ENCODE peak calls at places on chromosomes 1 and 21, in nine cellular contexts. A, I, V, Q, C, F, G, B and X are unnamed samples.

GRCh38 chr1:20063861-20064292 is 6.1 kb upstream of the PLA2G5 start:
- DNase-seq in A (no peak), F (no peak), C (no peak), V (no peak), Q (no peak), I (no peak), G (no peak), B (no peak), X (no peak)

GRCh38 chr1:39173119-39173994 is 31.1 kb upstream of the MACF1 start:
- DNase-seq in B (no peak), F (no peak), I (no peak), A (no peak), G (no peak), V (no peak), C (no peak), Q (no peak), X (no peak)

GRCh38 chr1:6258675-6259074 is 2.2 kb downstream of the GPR153 start:
- DNase-seq in G (no peak), F (no peak), B (no peak), Q (no peak), C (no peak), I (no peak), A (no peak), V (no peak), X (no peak)

GRCh38 chr1:156143765-156144489 is 9.5 kb upstream of the SEMA4A start:
- DNase-seq in I (no peak), F (peak; percentile 62), A (no peak), C (no peak), Q (peak; percentile 12), B (no peak), V (no peak), G (no peak), X (no peak)

GRCh38 chr1:83026745-83027144 is 972.2 kb downstream of the TTLL7 start:
- DNase-seq in B (no peak), I (no peak), V (no peak), C (no peak), A (no peak), F (no peak), G (no peak), Q (no peak), X (no peak)

GRCh38 chr1:182444497-182444896 is 5.4 kb upstream of the RGSL1 start:
- DNase-seq in V (no peak), C (no peak), Q (no peak), G (no peak), I (no peak), B (no peak), A (no peak), F (no peak), X (no peak)

GRCh38 chr1:113868387-113869083 is 3.0 kb downstream of the PTPN22 start:
- DNase-seq in F (no peak), C (no peak), I (no peak), B (no peak), V (no peak), G (no peak), Q (no peak), A (no peak), X (no peak)

GRCh38 chr1:167221804-167222610 is 1.3 kb downstream of the POU2F1 start:
- DNase-seq in B (peak; percentile 54), G (peak; percentile 67), F (peak; percentile 53), A (peak; percentile 55), I (peak; percentile 46), Q (peak; percentile 69), C (peak; percentile 93), V (peak; percentile 87), X (peak; percentile 82)

DNA sequence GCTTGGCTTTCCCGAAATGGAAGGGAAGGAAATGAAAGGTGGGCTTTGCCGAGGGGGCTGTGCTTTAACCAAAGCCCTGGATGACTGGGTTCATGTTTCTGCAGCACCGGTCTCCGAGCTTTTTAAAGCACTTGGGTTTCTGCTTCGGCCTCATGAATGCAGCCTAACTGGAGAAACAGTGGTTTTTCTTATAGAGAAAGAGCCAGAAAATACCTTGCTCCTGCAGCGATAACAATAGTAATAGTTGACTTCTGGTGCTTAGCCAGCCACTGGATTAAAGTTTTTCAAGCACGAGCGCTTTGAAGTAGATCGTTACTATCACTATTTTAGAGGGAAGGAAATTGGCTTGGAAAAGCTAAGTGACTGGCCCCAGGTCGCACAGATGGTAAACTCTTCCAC is 500 bp upstream of the DOCK7 start:
- DNase-seq in I (no peak), A (no peak), C (no peak), V (no peak), B (no peak), G (no peak), Q (no peak), F (no peak), X (no peak)
- H3K4me3 ChIP-seq in I (peak overlapping the region; percentile 80), A (peak overlapping the region; percentile 94), C (peak overlapping the region; percentile 63), V (peak overlapping the region; percentile 74), B (peak overlapping the region; percentile 86), G (peak overlapping the region; percentile 98), Q (peak overlapping the region; percentile 72), F (peak overlapping the region; percentile 69), X (peak overlapping the region; percentile 79)

GRCh38 chr1:225427249-225428065 is at the start of gene LBR:
- DNase-seq in F (peak; percentile 42), G (no peak), C (peak; percentile 93), I (no peak), V (no peak), B (no peak), A (no peak), Q (no peak), X (peak; percentile 74)
- TF ChIP-seq POLR2A in F (no peak), G (no peak), C (no peak), I (no peak), V (no peak), B (no peak), A (no peak), Q (peak; percentile 46), X (peak; percentile 94)

GRCh38 chr21:39020751-39021474 is 162.3 kb downstream of the PSMG1 start:
- DNase-seq in I (no peak), B (no peak), C (peak; percentile 88), A (no peak), G (peak; percentile 36), Q (peak; percentile 50), V (peak; percentile 31), F (peak; percentile 46), X (peak; percentile 77)
- H3K4me1 ChIP-seq in I (peaks cover 40% of the 10 kb centered on the region), B (no peaks in the 10 kb centered on the region), C (peaks cover 42% of the 10 kb centered on the region), A (peaks cover 12% of the 10 kb centered on the region), G (peaks cover 14% of the 10 kb centered on the region), Q (peaks cover 20% of the 10 kb centered on the region), V (peaks cover 19% of the 10 kb centered on the region), F (peaks cover 4% of the 10 kb centered on the region), X (peaks cover 23% of the 10 kb centered on the region)

DNA sequence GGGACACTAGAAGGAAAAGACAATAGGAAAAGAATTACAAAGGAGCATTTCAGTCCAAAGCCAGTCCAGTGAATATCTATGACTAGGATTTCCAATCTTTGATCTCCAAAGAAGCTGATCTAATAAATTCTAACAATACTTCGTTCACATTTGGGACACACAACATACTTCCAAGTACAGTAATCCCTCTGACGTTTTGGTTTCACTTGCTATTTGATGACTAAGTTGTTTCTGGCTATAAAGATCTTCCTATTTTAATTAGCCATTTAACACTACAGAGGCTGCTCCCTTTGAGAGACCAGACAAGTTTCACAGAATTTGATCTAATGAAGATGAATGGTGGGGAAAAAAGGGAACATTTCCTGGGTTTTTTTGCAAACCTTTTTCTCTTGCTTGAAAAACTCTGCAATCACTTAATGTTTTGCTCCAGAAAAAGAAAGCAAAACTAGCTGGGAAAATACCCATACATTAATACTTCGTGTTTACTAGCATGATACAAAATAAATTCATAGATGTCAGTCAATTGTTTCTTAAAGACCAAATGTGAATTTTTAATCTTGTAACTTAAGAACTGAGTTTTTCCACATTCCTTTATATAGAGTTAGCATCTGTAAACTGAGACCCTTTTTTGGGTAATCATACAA is 27.9 kb upstream of the GLIS1 start:
- DNase-seq in Q (no peak), C (no peak), I (no peak), F (no peak), G (no peak), A (no peak), V (no peak), B (no peak), X (no peak)
- H3K4me3 ChIP-seq in Q (no peak overlapping the region), C (no peak overlapping the region), I (no peak overlapping the region), F (no peak overlapping the region), G (no peak overlapping the region), A (no peak overlapping the region), V (no peak overlapping the region), B (no peak overlapping the region), X (peak overlapping the region; percentile 1)

GRCh38 chr1:154941332-154941995 is 4.9 kb upstream of the PMVK start:
- DNase-seq in G (no peak), I (no peak), V (peak; percentile 82), Q (peak; percentile 94), C (peak; percentile 86), A (no peak), B (no peak), F (no peak), X (no peak)

GRCh38 chr1:154945160-154945961 is 8.8 kb upstream of the PMVK start:
- DNase-seq in B (no peak), I (no peak), F (no peak), C (no peak), A (no peak), V (no peak), G (no peak), Q (no peak), X (no peak)

GRCh38 chr1:154944422-154945159 is 8.1 kb upstream of the PMVK start:
- DNase-seq in I (no peak), G (no peak), B (no peak), A (no peak), Q (peak; percentile 51), C (no peak), V (no peak), F (no peak), X (peak; percentile 50)

GRCh38 chr1:154945962-154946850 is 9.7 kb upstream of the PMVK start:
- DNase-seq in V (no peak), B (no peak), C (no peak), G (no peak), F (no peak), A (no peak), I (no peak), Q (no peak), X (no peak)

DNA sequence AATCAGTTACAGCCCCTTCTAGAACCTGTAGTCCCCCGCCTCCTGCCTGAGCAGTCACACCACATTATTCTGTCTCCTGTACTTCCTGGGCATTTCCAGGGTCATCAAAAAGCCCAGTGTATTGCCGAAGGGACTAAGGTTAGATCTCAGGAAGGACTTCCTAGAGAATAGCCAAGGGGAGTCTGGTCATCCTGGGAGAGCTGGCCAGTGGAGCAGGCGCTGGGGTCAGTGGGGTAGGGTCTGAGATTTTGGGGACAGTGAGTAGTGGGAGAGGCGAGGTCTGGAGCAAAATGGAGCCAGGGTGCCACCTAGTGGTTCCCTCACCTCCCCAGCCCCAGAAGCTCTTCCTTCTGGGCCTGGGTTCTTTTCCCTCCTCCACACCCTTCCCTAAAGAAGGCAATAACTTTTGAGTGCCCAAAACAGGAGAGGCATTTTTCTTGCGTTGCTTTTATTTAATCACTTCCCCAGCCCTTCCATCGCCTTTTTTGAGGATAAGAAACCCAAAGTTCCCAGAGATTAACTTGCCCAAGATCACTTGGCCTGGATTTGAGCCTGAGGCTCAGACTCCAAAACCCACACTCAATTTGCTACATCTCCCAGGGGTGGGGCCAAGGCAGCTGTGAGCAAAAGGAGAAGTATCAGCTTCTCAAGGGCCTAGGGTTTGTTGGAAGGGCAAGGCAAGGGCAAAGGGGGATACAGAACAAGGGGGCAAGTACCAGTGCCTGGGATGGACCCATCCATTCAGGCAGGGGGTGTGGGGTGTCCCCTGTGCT is 7.3 kb upstream of the PMVK start:
- DNase-seq in Q (no peak), A (no peak), C (no peak), I (no peak), F (no peak), V (peak; percentile 32), B (no peak), G (peak; percentile 42), X (peak; percentile 48)
- TF ChIP-seq POLR2A in Q (no peak), A (no peak), C (no peak), I (no peak), F (no peak), V (no peak), B (no peak), G (no peak), X (no peak)